ENCODE peak calls at places on chromosome 17, in four cellular contexts. S is transverse colon, A is prostate gland, M is endothelial cell of umbilical vein. O is an unnamed sample. For H3K27me3, the result is how much of the 10 kb centered on the place peaks cover.

GRCh38 chr17:64781394-64781793 is 119.3 kb upstream of the SMURF2 start:
- DNase-seq in A (peak), S (peak), M (peak), O (peak)

GRCh38 chr17:10059684-10060211 is 138.7 kb downstream of the GAS7 start:
- DNase-seq in S (peak), A (no peak), M (no peak), O (no peak)

GRCh38 chr17:40545660-40546059 is 19.6 kb downstream of the CCR7 start:
- DNase-seq in S (peak), M (no peak), A (no peak), O (peak)

GRCh38 chr17:75652934-75653549 is 13.9 kb downstream of the RECQL5 start:
- DNase-seq in A (no peak), M (peak), S (no peak), O (no peak)

GRCh38 chr17:60766778-60767190 is 89.1 kb downstream of the BCAS3 start:
- DNase-seq in A (no peak), M (no peak), S (no peak), O (no peak)

GRCh38 chr17:67052720-67053437 is 8.5 kb downstream of the CACNG1 start:
- DNase-seq in S (peak), A (no peak), M (no peak), O (peak)

GRCh38 chr17:61797283-61797682 is 66.0 kb downstream of the BRIP1 start:
- DNase-seq in A (no peak), S (no peak), M (no peak), O (no peak)

GRCh38 chr17:78963378-78963777 is 16.3 kb downstream of the LGALS3BP start:
- DNase-seq in S (no peak), M (no peak), A (no peak), O (no peak)

GRCh38 chr17:19237389-19238166 is 412 bp downstream of the EPN2 start:
- DNase-seq in S (peak), M (peak), A (peak), O (peak)

GRCh38 chr17:55660171-55660886 is 62.3 kb downstream of the TMEM100 start:
- DNase-seq in S (no peak), A (no peak), M (peak), O (no peak)

GRCh38 chr17:18156171-18156975 is 27.3 kb upstream of the ALKBH5 start:
- DNase-seq in A (no peak), S (no peak), M (no peak), O (no peak)

GRCh38 chr17:78428025-78428575 is 49.7 kb downstream of the PGS1 start:
- DNase-seq in S (no peak), M (no peak), A (no peak), O (no peak)

GRCh38 chr17:54901230-54901847 is 687 bp downstream of the TOM1L1 start:
- DNase-seq in A (no peak), S (peak), M (no peak), O (no peak)

GRCh38 chr17:50331085-50331791 is 14.7 kb upstream of the XYLT2 start:
- DNase-seq in M (no peak), S (no peak), A (no peak), O (no peak)

GRCh38 chr17:52148969-52149351 is 9.6 kb downstream of the CA10 start:
- DNase-seq in S (no peak), M (no peak), A (peak), O (no peak)

GRCh38 chr17:63675231-63675606 is 24.7 kb downstream of the LIMD2 start:
- DNase-seq in S (no peak), M (peak), A (no peak), O (no peak)

GRCh38 chr17:17994271-17994670 is 21.6 kb downstream of the DRC3 start:
- DNase-seq in A (no peak), S (no peak), M (peak), O (no peak)

GRCh38 chr17:4951486-4951885 is 567 bp downstream of the ENO3 start:
- DNase-seq in S (no peak), M (no peak), A (no peak), O (no peak)

GRCh38 chr17:65297384-65297783 is 160.2 kb downstream of the RGS9 start:
- DNase-seq in M (no peak), A (no peak), S (no peak), O (no peak)

GRCh38 chr17:79658811-79659207 is 48.0 kb upstream of the RBFOX3 start:
- DNase-seq in S (peak), M (peak), A (peak), O (no peak)

GRCh38 chr17:63405741-63406261 is 40.3 kb downstream of the CYB561 start:
- DNase-seq in S (no peak), A (peak), M (peak), O (no peak)

GRCh38 chr17:27586203-27586701 is 44.7 kb upstream of the LGALS9 start:
- DNase-seq in A (no peak), S (no peak), M (no peak), O (no peak)

GRCh38 chr17:67326440-67326839 is 39.9 kb downstream of the PSMD12 start:
- DNase-seq in A (no peak), S (no peak), M (no peak), O (no peak)

GRCh38 chr17:33039874-33040273 is 48.2 kb downstream of the SPACA3 start:
- DNase-seq in M (peak), S (no peak), A (no peak), O (no peak)

GRCh38 chr17:29613371-29613837 is 9.3 kb downstream of the CORO6 start:
- DNase-seq in M (peak), A (peak), S (peak), O (peak)

GRCh38 chr17:64978138-64978537 is 58.9 kb upstream of the LRRC37A3 start:
- DNase-seq in A (no peak), S (no peak), M (no peak), O (no peak)

GRCh38 chr17:15951368-15952047 is 6.6 kb downstream of the ADORA2B start:
- DNase-seq in A (no peak), S (no peak), M (no peak), O (no peak)

GRCh38 chr17:75636381-75637142 is 3.3 kb downstream of the SMIM5 start:
- DNase-seq in A (no peak), S (no peak), M (no peak), O (no peak)

GRCh38 chr17:78617371-78618061 is 40.3 kb upstream of the DNAH17 start:
- DNase-seq in A (no peak), M (no peak), S (no peak), O (no peak)

GRCh38 chr17:3848229-3848628 is 2.2 kb upstream of the NCBP3 start:
- DNase-seq in M (no peak), A (no peak), S (no peak), O (no peak)

GRCh38 chr17:11293480-11293879 is 52.5 kb downstream of the SHISA6 start:
- DNase-seq in S (no peak), M (no peak), A (no peak), O (no peak)

GRCh38 chr17:48558057-48558456 is 13.1 kb upstream of the HOXB2 start:
- DNase-seq in S (no peak), A (no peak), M (no peak), O (no peak)
- H3K4me3 ChIP-seq in S (no peak), A (no peak), M (no peak), O (peak)

DNA sequence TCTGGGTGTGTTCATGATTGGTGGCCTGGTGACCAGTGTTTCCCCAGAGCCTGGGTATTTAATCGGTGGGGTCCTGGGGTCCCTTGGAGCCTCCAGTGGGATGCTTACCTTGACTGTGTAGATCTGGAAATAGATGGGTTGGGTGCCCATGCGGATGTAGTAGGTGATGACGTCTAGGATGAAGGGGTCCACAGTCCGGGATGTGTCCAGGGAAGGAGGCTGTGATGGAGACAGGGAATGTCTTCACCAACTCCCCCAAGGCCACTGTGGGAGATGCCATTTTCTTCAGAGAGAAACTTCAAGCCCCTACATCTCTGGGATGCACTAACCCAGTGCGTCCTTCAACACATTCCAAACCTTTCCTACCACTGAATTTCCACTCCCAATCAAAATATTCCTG is 24.1 kb upstream of the MFSD6L start:
- DNase-seq in A (no peak), M (no peak), S (no peak), O (no peak)
- TF ChIP-seq POLR2AphosphoS5 in A (no peak), M (no peak), S (no peak), O (no peak)

DNA sequence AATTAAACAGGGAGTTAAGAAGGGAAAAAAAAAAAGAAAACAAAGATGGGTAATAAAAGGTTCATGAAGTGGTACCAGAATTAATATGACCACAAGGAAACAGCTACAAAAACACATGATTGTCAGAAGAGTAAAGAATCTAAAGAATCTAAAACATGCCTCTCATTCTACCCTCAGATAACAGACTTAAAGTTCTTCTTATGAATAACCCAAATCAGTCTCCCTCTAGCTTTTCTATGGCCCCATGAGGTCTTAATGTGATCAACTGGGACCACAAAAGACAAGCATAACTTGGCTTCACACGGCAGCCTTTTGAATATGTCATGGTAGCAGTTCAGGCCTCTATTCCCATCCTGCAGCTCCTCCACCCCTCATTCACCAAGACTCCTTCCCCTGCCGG is 6.9 kb downstream of the MYH10 start:
- DNase-seq in A (no peak), M (no peak), S (no peak), O (no peak)
- H3K27me3 ChIP-seq in A (under half), M (under half), S (under half), O (under half)

DNA sequence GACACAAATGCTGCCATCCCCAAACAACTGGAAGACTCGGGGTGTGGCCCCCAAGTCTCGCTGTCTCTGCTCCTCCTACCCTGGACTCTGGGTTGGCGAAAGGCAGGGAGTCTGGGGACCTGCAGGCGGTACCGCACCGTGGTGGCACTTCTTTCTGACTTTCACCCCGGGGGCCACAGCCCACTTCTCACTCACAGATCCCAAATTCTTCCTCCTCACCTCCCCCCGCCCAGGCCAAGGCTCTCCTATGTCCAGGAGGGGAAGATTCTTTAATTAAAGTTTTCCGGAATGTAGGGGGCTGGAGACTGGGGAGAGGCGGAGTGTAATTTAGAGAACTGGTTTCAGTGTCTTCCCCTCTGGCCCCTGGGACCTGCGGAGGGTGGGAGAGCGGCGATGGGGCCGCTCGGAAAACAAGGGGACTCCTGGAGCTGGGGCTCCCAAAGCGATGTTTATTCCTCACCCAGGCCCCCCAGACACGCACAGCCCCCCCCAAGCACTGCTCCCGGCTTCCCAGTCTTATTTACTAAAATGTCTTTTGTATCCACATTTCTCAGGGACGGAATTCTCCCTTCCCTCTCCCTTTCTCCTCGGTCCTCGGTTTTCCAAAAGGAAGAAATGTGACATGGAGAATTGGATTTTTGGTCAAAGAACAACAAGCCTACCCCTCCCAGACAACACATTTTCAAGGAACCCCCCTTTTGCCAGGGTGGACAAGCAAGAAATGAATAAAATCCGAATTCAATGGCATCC is 1.2 kb downstream of the WNT3 start:
- DNase-seq in M (no peak), S (no peak), A (no peak), O (no peak)
- H3K4me3 ChIP-seq in M (no peak), S (no peak), A (no peak), O (no peak)

DNA sequence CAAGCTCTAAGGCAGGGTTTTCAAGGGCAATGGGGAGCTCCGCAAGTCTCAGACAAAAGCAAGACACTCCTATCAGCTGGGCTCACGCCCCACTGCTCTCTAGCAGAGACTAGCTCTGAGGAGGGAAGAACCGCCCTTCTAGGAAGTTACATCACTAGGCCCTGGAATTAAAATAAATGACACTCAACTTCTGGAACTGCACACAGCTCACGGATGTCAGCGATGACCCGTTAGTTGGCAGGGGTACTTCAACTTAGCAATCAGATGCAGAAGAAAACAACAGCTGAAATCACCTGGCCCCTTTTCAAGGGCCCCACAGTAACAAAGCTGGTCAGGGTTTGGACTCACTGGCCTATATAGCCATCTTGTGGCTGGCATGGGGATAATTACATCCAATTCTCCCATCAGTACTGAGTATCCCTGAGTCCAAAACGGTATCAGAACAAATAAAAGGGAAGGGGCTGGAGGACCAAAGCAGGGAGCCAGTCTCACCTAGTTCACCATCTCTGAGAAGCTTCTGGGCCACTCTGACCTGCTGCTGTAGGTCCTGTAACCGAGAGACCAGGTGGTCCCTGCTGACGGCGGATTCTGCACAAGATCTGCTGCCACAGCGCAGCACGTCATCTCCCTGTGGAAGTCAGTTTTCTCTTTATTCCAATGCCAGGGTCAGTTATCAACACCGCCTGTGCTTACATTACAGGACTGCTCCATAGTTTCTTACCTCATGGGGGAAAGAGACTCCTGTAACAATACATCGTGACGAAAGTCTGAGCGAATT is 22.2 kb downstream of the SERPINF1 start:
- DNase-seq in M (peak), S (peak), A (peak), O (peak)
- TF ChIP-seq POLR2AphosphoS5 in M (no peak), S (peak), A (peak), O (peak)

DNA sequence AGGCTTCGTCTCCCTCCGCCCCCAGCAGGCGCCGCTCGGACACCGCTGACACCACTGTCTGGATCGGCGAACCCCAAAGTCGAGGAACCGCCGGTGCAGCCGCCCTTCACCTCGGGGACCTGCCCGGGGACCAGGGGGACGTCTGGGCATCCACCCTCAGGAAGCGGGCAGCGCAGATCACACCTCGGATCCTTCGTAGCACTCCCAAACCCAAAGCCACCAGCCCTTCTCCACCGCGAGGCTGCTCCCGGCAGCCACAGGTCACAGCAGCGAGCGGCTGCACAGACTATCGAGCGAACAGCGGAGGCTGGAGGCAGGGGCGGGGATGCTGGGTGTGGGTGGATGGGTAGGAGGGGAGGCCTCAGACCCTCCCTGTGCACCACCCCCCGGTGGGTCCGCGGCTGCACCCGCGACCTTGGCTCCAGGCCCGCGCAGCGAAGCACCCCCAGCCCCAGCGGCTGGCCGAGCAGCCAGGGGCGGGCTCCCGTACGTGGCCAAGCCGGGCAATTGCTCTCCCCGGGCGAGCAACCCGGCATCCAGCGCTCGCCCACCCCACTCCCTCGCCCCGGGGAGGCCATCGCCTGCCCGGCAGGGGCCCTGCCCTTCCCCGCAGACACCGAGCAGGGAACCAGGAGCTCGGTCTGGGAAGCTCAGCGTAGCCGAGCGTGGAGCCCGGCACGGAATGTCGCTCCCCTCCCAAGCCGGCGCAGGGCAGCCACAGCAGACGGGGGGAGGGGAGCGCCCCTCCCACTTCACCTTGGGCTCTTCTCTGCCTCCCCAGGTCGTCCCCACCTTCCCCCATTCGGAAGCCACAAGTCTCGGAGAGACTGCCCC is 1.0 kb downstream of the SDK2 start:
- DNase-seq in M (no peak), S (peak), A (peak), O (no peak)
- H3K27me3 ChIP-seq in M (under half), S (half or more), A (under half), O (under half)

GRCh38 chr17:21513012-21513570 is 136.9 kb downstream of the KCNJ12 start:
- DNase-seq in M (peak), S (peak), A (peak), O (peak)

GRCh38 chr17:21512307-21513011 is 136.3 kb downstream of the KCNJ12 start:
- DNase-seq in A (no peak), M (peak), S (no peak), O (no peak)

GRCh38 chr17:21511368-21512195 is 135.4 kb downstream of the KCNJ12 start:
- DNase-seq in S (peak), M (peak), A (peak), O (peak)

GRCh38 chr17:21505819-21506815 is 130.0 kb downstream of the KCNJ12 start:
- DNase-seq in S (no peak), A (no peak), M (no peak), O (no peak)

DNA sequence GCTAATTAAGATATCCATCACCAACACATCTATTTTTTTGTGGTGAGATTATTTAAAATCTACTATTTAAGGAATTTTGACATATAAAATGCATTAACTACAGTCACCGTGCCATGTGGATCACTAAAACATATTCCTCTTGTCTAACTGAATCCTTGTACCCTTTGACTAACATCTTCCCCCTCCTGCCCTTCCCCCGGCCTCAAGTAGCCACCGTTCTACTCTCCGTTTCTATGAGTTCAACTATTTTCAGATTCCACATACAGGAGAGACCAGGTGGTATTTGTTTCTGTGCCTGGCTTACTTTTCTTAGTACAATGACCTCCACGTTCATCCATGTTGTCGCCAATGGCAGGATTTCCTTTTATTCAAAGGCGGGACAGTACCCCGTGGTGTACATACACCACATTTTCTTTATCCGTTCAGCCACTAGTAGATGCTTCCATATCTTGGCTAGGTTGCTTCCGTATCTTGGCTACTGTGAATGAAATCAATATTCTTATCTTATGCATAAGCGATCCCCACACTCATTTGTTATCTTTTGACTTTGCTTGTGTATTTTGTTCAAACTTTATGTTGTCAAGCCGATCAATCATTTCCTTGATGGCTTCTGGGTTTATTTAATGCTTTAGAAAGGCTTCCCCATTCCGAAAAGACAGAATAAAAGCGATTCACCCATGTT is 134.7 kb downstream of the KCNJ12 start:
- DNase-seq in M (peak), S (no peak), A (no peak), O (no peak)
- H3K4me3 ChIP-seq in M (peak), S (peak), A (peak), O (peak)

GRCh38 chr17:35028531-35029262 is 34.8 kb downstream of the RFFL start:
- DNase-seq in M (peak), A (no peak), S (no peak), O (no peak)

GRCh38 chr17:35023538-35023937 is 40.0 kb downstream of the RFFL start:
- DNase-seq in S (no peak), A (peak), M (no peak), O (no peak)

GRCh38 chr17:35021520-35022380 is 41.4 kb downstream of the LIG3 start:
- DNase-seq in A (no peak), M (no peak), S (no peak), O (no peak)

GRCh38 chr17:35022536-35023063 is 40.9 kb downstream of the RFFL start:
- DNase-seq in S (peak), M (peak), A (peak), O (peak)

DNA sequence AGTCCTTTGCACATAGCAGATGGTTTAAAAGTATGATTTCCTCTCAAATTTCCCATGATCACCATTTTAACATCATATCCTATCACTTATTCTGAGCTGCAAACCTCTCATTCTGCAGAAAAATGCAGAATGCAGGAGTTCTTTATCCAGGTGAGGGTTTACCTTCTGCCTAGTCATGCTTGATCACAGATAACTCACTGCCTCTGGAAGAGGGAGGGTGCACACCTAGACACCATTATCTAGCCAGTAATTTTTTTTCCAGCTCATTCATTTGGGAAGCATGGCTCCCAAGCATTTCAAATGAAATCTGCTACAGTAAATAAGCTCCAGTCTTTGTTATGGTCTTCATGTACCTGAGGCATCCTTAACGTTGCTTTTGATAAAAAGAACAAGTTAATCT is 38.0 kb downstream of the RFFL start:
- DNase-seq in S (no peak), A (no peak), M (no peak), O (no peak)
- TF ChIP-seq POLR2AphosphoS5 in S (no peak), A (no peak), M (no peak), O (no peak)

O was measured in breast epithelium.